ENCODE peak calls at places on chromosomes 3 and 15, in seven cellular contexts. One of them, this sample, is unnamed.
A peak's percentile ranks its signal among the peaks of the same experiment; 100 is the strongest.

GRCh38 chr3:192875971-192876565 is 41.6 kb downstream of the MB21D2 start:
- DNase-seq in NCI-H1694 treated with DMSO at 0.1 percent for 48 hours: no peak
- DNase-seq in RCC 7860: no peak
- DNase-seq in psoas muscle: no peak
- DNase-seq in hepatic stellate cell: no peak
- DNase-seq in NCI-H1092 treated with DMSO at 0.1 percent for 48 hours: no peak
- DNase-seq in epithelial cell of esophagus: peak; percentile 66
- DNase-seq in this sample: no peak

GRCh38 chr3:133954961-133955360 is 59.3 kb upstream of the RAB6B start:
- DNase-seq in NCI-H1694 treated with DMSO at 0.1 percent for 48 hours: no peak
- DNase-seq in RCC 7860: no peak
- DNase-seq in psoas muscle: no peak
- DNase-seq in hepatic stellate cell: no peak
- DNase-seq in NCI-H1092 treated with DMSO at 0.1 percent for 48 hours: no peak
- DNase-seq in epithelial cell of esophagus: no peak
- DNase-seq in this sample: no peak

GRCh38 chr3:125684199-125684598 is 88.9 kb upstream of the OSBPL11 start:
- DNase-seq in NCI-H1694 treated with DMSO at 0.1 percent for 48 hours: no peak
- DNase-seq in RCC 7860: no peak
- DNase-seq in psoas muscle: no peak
- DNase-seq in hepatic stellate cell: no peak
- DNase-seq in NCI-H1092 treated with DMSO at 0.1 percent for 48 hours: no peak
- DNase-seq in epithelial cell of esophagus: no peak
- DNase-seq in this sample: no peak

GRCh38 chr15:55915221-55915620 is 78.2 kb downstream of the NEDD4 start:
- DNase-seq in NCI-H1694 treated with DMSO at 0.1 percent for 48 hours: no peak
- DNase-seq in RCC 7860: no peak
- DNase-seq in psoas muscle: no peak
- DNase-seq in hepatic stellate cell: no peak
- DNase-seq in NCI-H1092 treated with DMSO at 0.1 percent for 48 hours: no peak
- DNase-seq in epithelial cell of esophagus: no peak
- DNase-seq in this sample: no peak

GRCh38 chr3:133915685-133916639 is 20.3 kb upstream of the RAB6B start:
- DNase-seq in NCI-H1694 treated with DMSO at 0.1 percent for 48 hours: no peak
- DNase-seq in RCC 7860: peak; percentile 18
- DNase-seq in psoas muscle: no peak
- DNase-seq in hepatic stellate cell: no peak
- DNase-seq in NCI-H1092 treated with DMSO at 0.1 percent for 48 hours: no peak
- DNase-seq in epithelial cell of esophagus: peak; percentile 40
- DNase-seq in this sample: no peak

GRCh38 chr3:167318996-167319615 is 61.0 kb downstream of the ZBBX start:
- DNase-seq in NCI-H1694 treated with DMSO at 0.1 percent for 48 hours: no peak
- DNase-seq in RCC 7860: no peak
- DNase-seq in psoas muscle: no peak
- DNase-seq in hepatic stellate cell: no peak
- DNase-seq in NCI-H1092 treated with DMSO at 0.1 percent for 48 hours: no peak
- DNase-seq in epithelial cell of esophagus: peak; percentile 43
- DNase-seq in this sample: no peak

GRCh38 chr3:3802021-3802420 is 2.8 kb downstream of the LRRN1 start:
- DNase-seq in NCI-H1694 treated with DMSO at 0.1 percent for 48 hours: no peak
- DNase-seq in RCC 7860: no peak
- DNase-seq in psoas muscle: peak; percentile 72
- DNase-seq in hepatic stellate cell: no peak
- DNase-seq in NCI-H1092 treated with DMSO at 0.1 percent for 48 hours: no peak
- DNase-seq in epithelial cell of esophagus: no peak
- DNase-seq in this sample: no peak

GRCh38 chr15:34853001-34853758 is 57.8 kb upstream of the ACTC1 start:
- DNase-seq in NCI-H1694 treated with DMSO at 0.1 percent for 48 hours: no peak
- DNase-seq in RCC 7860: no peak
- DNase-seq in psoas muscle: no peak
- DNase-seq in hepatic stellate cell: no peak
- DNase-seq in NCI-H1092 treated with DMSO at 0.1 percent for 48 hours: no peak
- DNase-seq in epithelial cell of esophagus: no peak
- DNase-seq in this sample: no peak

GRCh38 chr3:32316976-32317375 is 74.7 kb upstream of the CMTM7 start:
- DNase-seq in NCI-H1694 treated with DMSO at 0.1 percent for 48 hours: no peak
- DNase-seq in RCC 7860: no peak
- DNase-seq in psoas muscle: no peak
- DNase-seq in hepatic stellate cell: no peak
- DNase-seq in NCI-H1092 treated with DMSO at 0.1 percent for 48 hours: no peak
- DNase-seq in epithelial cell of esophagus: no peak
- DNase-seq in this sample: no peak

GRCh38 chr3:38489766-38490165 is 6.4 kb upstream of the EXOG start:
- DNase-seq in NCI-H1694 treated with DMSO at 0.1 percent for 48 hours: no peak
- DNase-seq in RCC 7860: no peak
- DNase-seq in psoas muscle: no peak
- DNase-seq in hepatic stellate cell: no peak
- DNase-seq in NCI-H1092 treated with DMSO at 0.1 percent for 48 hours: no peak
- DNase-seq in epithelial cell of esophagus: no peak
- DNase-seq in this sample: no peak

GRCh38 chr15:41490355-41490754 is 3.3 kb upstream of the ITPKA start:
- DNase-seq in NCI-H1694 treated with DMSO at 0.1 percent for 48 hours: no peak
- DNase-seq in RCC 7860: peak; percentile 94
- DNase-seq in psoas muscle: no peak
- DNase-seq in hepatic stellate cell: peak; percentile 95
- DNase-seq in NCI-H1092 treated with DMSO at 0.1 percent for 48 hours: no peak
- DNase-seq in epithelial cell of esophagus: peak; percentile 95
- DNase-seq in this sample: no peak

GRCh38 chr3:189593581-189593980 is 37.6 kb upstream of the TP63 start:
- DNase-seq in NCI-H1694 treated with DMSO at 0.1 percent for 48 hours: no peak
- DNase-seq in RCC 7860: no peak
- DNase-seq in psoas muscle: no peak
- DNase-seq in hepatic stellate cell: no peak
- DNase-seq in NCI-H1092 treated with DMSO at 0.1 percent for 48 hours: no peak
- DNase-seq in epithelial cell of esophagus: peak; percentile 18
- DNase-seq in this sample: no peak

GRCh38 chr3:24086597-24087369 is 141.7 kb downstream of the NR1D2 start:
- DNase-seq in NCI-H1694 treated with DMSO at 0.1 percent for 48 hours: no peak
- DNase-seq in RCC 7860: no peak
- DNase-seq in psoas muscle: no peak
- DNase-seq in hepatic stellate cell: no peak
- DNase-seq in NCI-H1092 treated with DMSO at 0.1 percent for 48 hours: peak; percentile 92
- DNase-seq in epithelial cell of esophagus: no peak
- DNase-seq in this sample: no peak

GRCh38 chr3:49006591-49007067 is 562 bp upstream of the WDR6 start:
- DNase-seq in NCI-H1694 treated with DMSO at 0.1 percent for 48 hours: no peak
- DNase-seq in RCC 7860: no peak
- DNase-seq in psoas muscle: peak; percentile 72
- DNase-seq in hepatic stellate cell: peak; percentile 57
- DNase-seq in NCI-H1092 treated with DMSO at 0.1 percent for 48 hours: no peak
- DNase-seq in epithelial cell of esophagus: no peak
- DNase-seq in this sample: no peak

GRCh38 chr3:72663429-72663828 is 184.8 kb downstream of the SHQ1 start:
- DNase-seq in NCI-H1694 treated with DMSO at 0.1 percent for 48 hours: no peak
- DNase-seq in RCC 7860: no peak
- DNase-seq in psoas muscle: no peak
- DNase-seq in hepatic stellate cell: no peak
- DNase-seq in NCI-H1092 treated with DMSO at 0.1 percent for 48 hours: peak; percentile 59
- DNase-seq in epithelial cell of esophagus: no peak
- DNase-seq in this sample: peak; percentile 93

GRCh38 chr3:50620420-50620819 is 3.5 kb downstream of the MAPKAPK3 start:
- DNase-seq in NCI-H1694 treated with DMSO at 0.1 percent for 48 hours: no peak
- DNase-seq in RCC 7860: no peak
- DNase-seq in psoas muscle: peak; percentile 72
- DNase-seq in hepatic stellate cell: no peak
- DNase-seq in NCI-H1092 treated with DMSO at 0.1 percent for 48 hours: no peak
- DNase-seq in epithelial cell of esophagus: no peak
- DNase-seq in this sample: peak; percentile 32

GRCh38 chr3:46737320-46737719 is 19.7 kb upstream of the PRSS50 start:
- DNase-seq in NCI-H1694 treated with DMSO at 0.1 percent for 48 hours: no peak
- DNase-seq in RCC 7860: no peak
- DNase-seq in psoas muscle: no peak
- DNase-seq in hepatic stellate cell: no peak
- DNase-seq in NCI-H1092 treated with DMSO at 0.1 percent for 48 hours: peak; percentile 8
- DNase-seq in epithelial cell of esophagus: no peak
- DNase-seq in this sample: no peak

GRCh38 chr3:122797291-122797690 is 2.4 kb downstream of the SLC49A4 start:
- DNase-seq in NCI-H1694 treated with DMSO at 0.1 percent for 48 hours: no peak
- DNase-seq in RCC 7860: no peak
- DNase-seq in psoas muscle: no peak
- DNase-seq in hepatic stellate cell: no peak
- DNase-seq in NCI-H1092 treated with DMSO at 0.1 percent for 48 hours: no peak
- DNase-seq in epithelial cell of esophagus: peak; percentile 63
- DNase-seq in this sample: no peak

GRCh38 chr15:95557226-95558046 is 773.1 kb upstream of the NR2F2 start:
- DNase-seq in NCI-H1694 treated with DMSO at 0.1 percent for 48 hours: no peak
- DNase-seq in RCC 7860: peak; percentile 86
- DNase-seq in psoas muscle: no peak
- DNase-seq in hepatic stellate cell: peak; percentile 56
- DNase-seq in NCI-H1092 treated with DMSO at 0.1 percent for 48 hours: no peak
- DNase-seq in epithelial cell of esophagus: peak; percentile 92
- DNase-seq in this sample: no peak

GRCh38 chr15:58380280-58380945 is 51.4 kb upstream of the LIPC start:
- DNase-seq in NCI-H1694 treated with DMSO at 0.1 percent for 48 hours: no peak
- DNase-seq in RCC 7860: no peak
- DNase-seq in psoas muscle: no peak
- DNase-seq in hepatic stellate cell: no peak
- DNase-seq in NCI-H1092 treated with DMSO at 0.1 percent for 48 hours: no peak
- DNase-seq in epithelial cell of esophagus: no peak
- DNase-seq in this sample: no peak

GRCh38 chr15:32941823-32942222 is 224.0 kb downstream of the GREM1 start:
- DNase-seq in NCI-H1694 treated with DMSO at 0.1 percent for 48 hours: no peak
- DNase-seq in RCC 7860: no peak
- DNase-seq in psoas muscle: no peak
- DNase-seq in hepatic stellate cell: no peak
- DNase-seq in NCI-H1092 treated with DMSO at 0.1 percent for 48 hours: no peak
- DNase-seq in epithelial cell of esophagus: no peak
- DNase-seq in this sample: no peak

GRCh38 chr3:158659454-158660237 is 12.8 kb downstream of the LXN start:
- DNase-seq in NCI-H1694 treated with DMSO at 0.1 percent for 48 hours: peak; percentile 62
- DNase-seq in RCC 7860: peak; percentile 64
- DNase-seq in psoas muscle: no peak
- DNase-seq in hepatic stellate cell: peak; percentile 64
- DNase-seq in NCI-H1092 treated with DMSO at 0.1 percent for 48 hours: no peak
- DNase-seq in epithelial cell of esophagus: peak; percentile 77
- DNase-seq in this sample: peak; percentile 49

GRCh38 chr3:140762751-140763150 is 84.9 kb downstream of the TRIM42 start:
- DNase-seq in NCI-H1694 treated with DMSO at 0.1 percent for 48 hours: no peak
- DNase-seq in RCC 7860: no peak
- DNase-seq in psoas muscle: no peak
- DNase-seq in hepatic stellate cell: no peak
- DNase-seq in NCI-H1092 treated with DMSO at 0.1 percent for 48 hours: no peak
- DNase-seq in epithelial cell of esophagus: no peak
- DNase-seq in this sample: no peak

This sample was measured in putamen.